ENCODE peak calls at places on chromosome 9, in seven cellular contexts. Q is GM12892, U is H1, F is HepG2, T is SK-N-SH, O is K562, L is GM12878. Y is an unnamed sample.

GRCh38 chr9:33778700-33779351 is 16.5 kb upstream of the PRSS3 start:
- DNase-seq in T (peak), O (peak), F (peak), L (peak), Q (peak), U (peak), Y (peak)

GRCh38 chr9:116414374-116414773 is 260.8 kb downstream of the PAPPA start:
- DNase-seq in O (no peak), F (no peak), L (no peak), T (no peak), Q (no peak), U (no peak), Y (no peak)

GRCh38 chr9:27714388-27714787 is 141.1 kb upstream of the C9orf72 start:
- DNase-seq in F (no peak), U (no peak), T (peak), L (no peak), Q (no peak), O (no peak), Y (no peak)

GRCh38 chr9:133691191-133691590 is 47.0 kb downstream of the SARDH start:
- DNase-seq in O (no peak), F (no peak), U (no peak), T (no peak), Q (no peak), L (no peak), Y (no peak)

GRCh38 chr9:16901589-16901988 is 31.1 kb upstream of the BNC2 start:
- DNase-seq in U (no peak), O (no peak), F (no peak), Q (no peak), L (no peak), T (no peak), Y (no peak)

GRCh38 chr9:127130661-127131538 is 8.5 kb upstream of the ANGPTL2 start:
- DNase-seq in F (peak), Q (no peak), U (no peak), L (no peak), T (peak), O (no peak), Y (no peak)

GRCh38 chr9:32136700-32137339 is 247.6 kb upstream of the ACO1 start:
- DNase-seq in Q (no peak), O (no peak), L (no peak), F (peak), U (no peak), T (peak), Y (no peak)

GRCh38 chr9:129602598-129603415 is 18.1 kb downstream of the C9orf50 start:
- DNase-seq in L (no peak), U (no peak), O (no peak), Q (no peak), T (no peak), F (no peak), Y (no peak)

GRCh38 chr9:82334286-82334685 is 345.7 kb downstream of the SPATA31D1 start:
- DNase-seq in T (no peak), U (no peak), F (no peak), O (no peak), L (no peak), Q (no peak), Y (no peak)

GRCh38 chr9:34463098-34463900 is 4.7 kb downstream of the DNAI1 start:
- DNase-seq in O (peak), F (no peak), L (no peak), Q (no peak), T (peak), U (no peak), Y (no peak)

GRCh38 chr9:12764150-12764549 is 10.7 kb upstream of the LURAP1L start:
- DNase-seq in U (no peak), Q (no peak), F (no peak), L (no peak), O (no peak), T (no peak), Y (no peak)

GRCh38 chr9:129725841-129726251 is 27.0 kb downstream of the PTGES start:
- DNase-seq in O (no peak), Q (no peak), L (no peak), U (no peak), F (no peak), T (peak), Y (no peak)

GRCh38 chr9:13911473-13911872 is 402.5 kb downstream of the NFIB start:
- DNase-seq in F (no peak), Q (no peak), L (no peak), O (no peak), T (no peak), U (no peak), Y (no peak)

GRCh38 chr9:124794902-124795491 is 18.1 kb downstream of the OLFML2A start:
- DNase-seq in F (peak), T (no peak), O (peak), L (no peak), Q (no peak), U (no peak), Y (no peak)

GRCh38 chr9:129995409-129996160 is 47.4 kb downstream of the FNBP1 start:
- DNase-seq in L (no peak), T (no peak), F (no peak), O (peak), U (no peak), Q (no peak), Y (no peak)

GRCh38 chr9:83536332-83536731 is 1.9 kb downstream of the FRMD3 start:
- DNase-seq in T (no peak), Q (no peak), F (no peak), O (no peak), L (no peak), U (no peak), Y (no peak)

GRCh38 chr9:115127191-115127817 is 9.3 kb upstream of the TNC start:
- DNase-seq in L (no peak), T (no peak), F (no peak), U (no peak), O (no peak), Q (no peak), Y (no peak)

GRCh38 chr9:20378851-20379250 is 243.4 kb downstream of the MLLT3 start:
- DNase-seq in T (no peak), U (no peak), L (no peak), O (no peak), Q (no peak), F (no peak), Y (no peak)

GRCh38 chr9:136690841-136691261 is 3.6 kb upstream of the AGPAT2 start:
- DNase-seq in T (no peak), Q (no peak), O (no peak), U (peak), F (no peak), L (no peak), Y (no peak)

GRCh38 chr9:134066923-134067851 is 639 bp downstream of the BRD3 start:
- DNase-seq in F (no peak), T (peak), Q (peak), L (no peak), U (no peak), O (peak), Y (peak)

GRCh38 chr9:114357911-114358328 is 28.3 kb downstream of the ORM2 start:
- DNase-seq in F (no peak), L (no peak), Q (no peak), T (no peak), O (no peak), U (no peak), Y (no peak)

GRCh38 chr9:107650321-107650720 is 160.8 kb upstream of the KLF4 start:
- DNase-seq in F (no peak), U (no peak), O (no peak), Q (no peak), T (no peak), L (no peak), Y (no peak)

GRCh38 chr9:97900738-97901565 is 21.3 kb downstream of the TRMO start:
- DNase-seq in F (peak), O (peak), L (no peak), T (peak), U (no peak), Q (no peak), Y (no peak)

GRCh38 chr9:97598461-97599288 is 34.5 kb downstream of the TSTD2 start:
- DNase-seq in F (peak), Q (peak), U (peak), L (peak), T (peak), O (peak), Y (peak)

GRCh38 chr9:19918630-19919029 is 129.8 kb upstream of the SLC24A2 start:
- DNase-seq in L (no peak), O (no peak), U (no peak), T (no peak), Q (no peak), F (no peak), Y (no peak)

GRCh38 chr9:101119206-101119819 is 90.8 kb downstream of the PLPPR1 start:
- DNase-seq in O (peak), Q (no peak), U (peak), T (peak), F (peak), L (no peak), Y (peak)

GRCh38 chr9:133114451-133114885 is 6.6 kb downstream of the RALGDS start:
- DNase-seq in T (peak), U (no peak), O (no peak), F (no peak), Q (no peak), L (no peak), Y (no peak)

GRCh38 chr9:35697486-35697885 is 7.8 kb upstream of the TPM2 start:
- DNase-seq in O (no peak), T (no peak), U (no peak), F (no peak), L (no peak), Q (no peak), Y (no peak)

GRCh38 chr9:136361047-136361756 is 2.3 kb downstream of the DNLZ start:
- DNase-seq in U (no peak), L (no peak), Q (no peak), O (no peak), F (no peak), T (peak), Y (no peak)

GRCh38 chr9:88818495-88819201 is 172.6 kb upstream of the S1PR3 start:
- DNase-seq in U (peak), F (no peak), T (no peak), Q (no peak), O (no peak), L (no peak), Y (no peak)

GRCh38 chr9:81814794-81815464 is 113.3 kb upstream of the SPATA31D4 start:
- DNase-seq in U (no peak), Q (no peak), O (no peak), T (no peak), L (peak), F (no peak), Y (no peak)

GRCh38 chr9:97954550-97954989 is 16.6 kb upstream of the HEMGN start:
- DNase-seq in O (peak), F (peak), T (peak), Q (peak), U (peak), L (no peak), Y (peak)

GRCh38 chr9:111730937-111731567 is 63.7 kb downstream of the SHOC1 start:
- DNase-seq in O (no peak), U (no peak), L (no peak), T (no peak), F (peak), Q (no peak), Y (no peak)

GRCh38 chr9:82410306-82410705 is 421.7 kb downstream of the SPATA31D1 start:
- DNase-seq in L (peak), U (no peak), Q (no peak), F (no peak), O (no peak), T (no peak), Y (no peak)

GRCh38 chr9:92610470-92611420 is 59.2 kb downstream of the IPPK start:
- DNase-seq in O (no peak), L (no peak), U (no peak), Q (no peak), F (no peak), T (no peak), Y (no peak)
- TF ChIP-seq TAF1 in O (no peak), L (no peak), U (no peak), Q (no peak), F (no peak), T (no peak), Y (no peak)

DNA sequence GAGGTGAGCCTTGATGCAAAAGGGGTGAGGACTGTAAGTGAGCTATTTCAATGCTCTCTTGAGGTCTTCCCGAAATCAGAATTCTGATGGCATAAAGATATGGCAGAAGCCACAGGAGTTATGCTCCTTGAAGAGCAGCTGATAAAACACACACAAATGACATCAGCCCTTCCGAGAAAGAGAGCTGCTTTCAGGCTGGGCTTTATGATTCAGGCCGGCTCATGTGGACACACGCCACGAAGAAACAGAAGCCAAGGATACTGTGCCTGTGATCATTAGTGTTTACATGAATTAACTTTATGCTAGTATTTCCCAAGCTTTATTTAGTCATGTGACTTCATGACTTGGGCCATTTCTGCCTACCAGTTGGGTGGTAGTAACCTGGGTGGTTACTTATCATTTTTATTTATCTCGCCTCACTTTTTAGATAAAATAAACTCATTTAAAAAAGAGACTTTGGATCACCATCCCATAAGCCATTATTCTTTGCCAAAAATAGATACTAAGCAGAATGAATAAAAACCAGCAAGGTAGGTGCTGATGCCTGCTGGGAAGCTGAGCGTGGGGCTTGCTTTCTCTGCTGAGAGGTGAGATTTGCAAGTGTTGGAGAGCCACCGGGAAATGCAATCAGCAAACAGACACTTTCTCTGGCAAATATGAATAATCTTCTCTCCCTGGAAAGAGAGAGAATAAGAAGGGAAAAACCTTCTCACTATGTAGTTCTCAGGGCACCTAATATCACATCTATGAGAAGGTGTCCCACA is 73.0 kb upstream of the SLC25A51 start:
- DNase-seq in T (no peak), F (no peak), Q (no peak), L (no peak), U (no peak), O (peak), Y (no peak)
- TF ChIP-seq TAF1 in T (no peak), F (no peak), Q (no peak), L (no peak), U (no peak), O (no peak), Y (no peak)

DNA sequence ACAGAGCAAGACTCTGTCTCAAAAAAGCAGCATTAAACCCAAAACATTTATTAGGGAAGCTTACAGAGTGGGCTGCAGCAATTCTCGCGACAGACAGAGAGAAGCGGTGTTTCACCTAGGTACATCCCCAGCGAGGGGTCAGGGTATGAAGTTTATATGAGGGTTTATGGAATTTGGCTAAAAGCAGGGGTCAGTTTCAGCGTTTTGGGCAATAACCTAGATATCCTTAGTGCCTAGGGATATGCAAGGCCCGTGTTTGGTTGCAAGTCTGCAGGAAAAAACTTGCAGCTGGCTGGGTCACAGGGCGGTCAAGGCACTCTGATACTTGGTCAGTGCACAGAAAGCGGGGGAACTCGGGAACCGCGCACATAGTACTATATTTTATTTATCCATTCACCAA is 649 bp upstream of the GLE1 start:
- DNase-seq in F (no peak), L (no peak), O (peak), Q (no peak), U (no peak), T (peak), Y (no peak)
- TF ChIP-seq TAF1 in F (no peak), L (no peak), O (no peak), Q (no peak), U (no peak), T (no peak), Y (no peak)

GRCh38 chr9:15115702-15116639 is 191.0 kb downstream of the TTC39B start:
- DNase-seq in L (no peak), U (no peak), Q (no peak), F (no peak), O (no peak), T (no peak), Y (no peak)

DNA sequence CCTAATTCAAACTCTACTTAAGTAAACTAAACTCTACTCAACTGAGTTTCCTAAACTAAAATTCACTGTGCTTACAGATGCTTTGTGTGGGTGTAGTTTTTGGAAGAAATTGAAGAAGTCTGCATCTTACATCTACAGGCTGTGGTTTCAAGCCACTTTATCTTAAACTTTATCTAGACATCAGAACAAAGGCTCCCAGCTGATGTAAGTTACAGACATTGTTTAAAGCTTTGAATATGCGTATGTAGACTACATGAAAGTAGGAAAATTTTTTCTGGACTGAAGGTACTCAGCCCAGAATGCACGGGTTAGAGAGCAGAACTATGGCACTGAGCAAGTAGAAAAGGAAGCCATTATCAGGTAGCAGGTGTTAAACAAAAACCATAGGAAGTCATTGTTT is 185.4 kb downstream of the TTC39B start:
- DNase-seq in F (no peak), U (no peak), T (no peak), L (no peak), Q (no peak), O (no peak), Y (no peak)
- TF ChIP-seq TAF1 in F (no peak), U (no peak), T (no peak), L (no peak), Q (no peak), O (no peak), Y (no peak)

GRCh38 chr9:78167356-78167755 is 68.5 kb upstream of the CEP78 start:
- DNase-seq in L (no peak), F (no peak), Q (no peak), O (no peak), U (no peak), T (no peak), Y (no peak)
- TF ChIP-seq TAF1 in L (no peak), F (no peak), Q (no peak), O (no peak), U (no peak), T (no peak), Y (no peak)

GRCh38 chr9:92035687-92036410 is 79.4 kb downstream of the SPTLC1 start:
- DNase-seq in U (no peak), L (no peak), O (no peak), F (no peak), Q (no peak), T (no peak), Y (no peak)
- TF ChIP-seq TAF1 in U (no peak), L (no peak), O (no peak), F (no peak), Q (no peak), T (no peak), Y (no peak)

GRCh38 chr9:135290086-135290485 is 189.5 kb upstream of the PPP1R26 start:
- DNase-seq in F (no peak), O (no peak), T (no peak), L (no peak), Q (no peak), U (no peak), Y (no peak)
- TF ChIP-seq TAF1 in F (no peak), O (no peak), T (no peak), L (no peak), Q (no peak), U (no peak), Y (no peak)

GRCh38 chr9:99000480-99001395 is 57.0 kb downstream of the COL15A1 start:
- DNase-seq in O (peak), U (no peak), L (peak), F (peak), Q (no peak), T (peak), Y (peak)
- TF ChIP-seq TAF1 in O (no peak), U (no peak), L (no peak), F (no peak), Q (no peak), T (no peak), Y (no peak)

Y was measured in GM12891.